ENCODE peak calls at places on chromosomes 16 and 17, in seven cellular contexts. W is HFF-Myc, A is heart left ventricle, P is lower leg skin, H is pancreas, R is GM12865, O is AG04450. D is an unnamed sample.

GRCh38 chr16:13390093-13390985 is 488.9 kb downstream of the SHISA9 start:
- DNase-seq in A (no peak), W (no peak), R (peak), P (no peak), H (no peak), O (no peak), D (no peak)

GRCh38 chr16:71287454-71287853 is 1.7 kb downstream of the CMTR2 start:
- DNase-seq in A (no peak), O (no peak), P (no peak), H (no peak), R (no peak), W (no peak), D (no peak)

GRCh38 chr16:72400257-72401078 is 228.5 kb upstream of the PMFBP1 start:
- DNase-seq in O (peak), A (no peak), W (peak), P (no peak), H (no peak), R (peak), D (peak)

GRCh38 chr17:80474231-80474932 is 2.0 kb downstream of the NPTX1 start:
- DNase-seq in A (no peak), W (peak), P (no peak), O (no peak), H (no peak), R (peak), D (peak)

GRCh38 chr17:18377437-18378204 is at the start of gene EVPLL:
- DNase-seq in P (peak), O (no peak), R (no peak), W (no peak), H (no peak), A (peak), D (no peak)

GRCh38 chr16:28193530-28194423 is 18.0 kb downstream of the XPO6 start:
- DNase-seq in O (peak), H (no peak), W (peak), P (no peak), A (no peak), R (peak), D (peak)

GRCh38 chr17:78650093-78650715 is 73.0 kb upstream of the DNAH17 start:
- DNase-seq in O (no peak), H (no peak), P (no peak), W (no peak), R (no peak), A (no peak), D (no peak)

GRCh38 chr17:70054961-70055360 is 20.1 kb upstream of the KCNJ16 start:
- DNase-seq in O (no peak), R (no peak), P (no peak), W (no peak), H (no peak), A (no peak), D (no peak)

GRCh38 chr16:88539261-88539651 is 30.9 kb upstream of the ZC3H18 start:
- DNase-seq in W (no peak), R (no peak), H (peak), O (no peak), P (no peak), A (no peak), D (no peak)

GRCh38 chr16:55929184-55929583 is 54.0 kb upstream of the CES5A start:
- DNase-seq in O (no peak), P (no peak), W (no peak), R (no peak), A (no peak), H (no peak), D (no peak)

GRCh38 chr17:8705427-8705826 is 39.2 kb downstream of the CCDC42 start:
- DNase-seq in W (no peak), H (no peak), A (no peak), R (no peak), O (no peak), P (peak), D (no peak)

GRCh38 chr16:82034981-82035612 is at the start of gene HSD17B2:
- DNase-seq in A (no peak), W (no peak), H (no peak), O (no peak), P (no peak), R (no peak), D (no peak)

GRCh38 chr16:89052191-89052787 is 41.4 kb upstream of the ACSF3 start:
- DNase-seq in P (no peak), O (no peak), R (no peak), A (peak), H (peak), W (no peak), D (no peak)

GRCh38 chr16:11685844-11686618 is 17.8 kb downstream of the SNN start:
- DNase-seq in W (no peak), O (no peak), H (no peak), R (no peak), P (peak), A (no peak), D (no peak)

GRCh38 chr17:58085039-58085715 is 2.0 kb downstream of the DYNLL2 start:
- DNase-seq in A (no peak), P (no peak), O (no peak), H (peak), W (no peak), R (no peak), D (no peak)

GRCh38 chr17:978110-979093 is 1.2 kb downstream of the NXN start:
- DNase-seq in H (peak), P (no peak), W (no peak), O (no peak), R (no peak), A (peak), D (peak)

GRCh38 chr17:14143678-14144077 is 74.4 kb downstream of the COX10 start:
- DNase-seq in H (peak), W (peak), O (no peak), P (no peak), A (no peak), R (no peak), D (no peak)

GRCh38 chr16:75065149-75065807 is 51.3 kb downstream of the LDHD start:
- DNase-seq in R (no peak), W (no peak), O (no peak), P (no peak), A (no peak), H (no peak), D (peak)

GRCh38 chr16:72666267-72666666 is 381.7 kb downstream of the ZFHX3 start:
- DNase-seq in H (no peak), O (no peak), R (peak), W (no peak), A (no peak), P (no peak), D (no peak)

GRCh38 chr17:17196776-17197175 is 9.4 kb downstream of the PLD6 start:
- DNase-seq in A (no peak), R (no peak), O (no peak), H (no peak), P (no peak), W (no peak), D (no peak)

GRCh38 chr17:2965621-2966275 is 97.7 kb downstream of the OR1D5 start:
- DNase-seq in W (no peak), P (no peak), R (no peak), H (no peak), A (no peak), O (no peak), D (no peak)

GRCh38 chr17:80852476-80853015 is 139.1 kb upstream of the CHMP6 start:
- DNase-seq in O (no peak), R (no peak), H (no peak), P (no peak), A (no peak), W (no peak), D (no peak)

GRCh38 chr17:17420561-17421269 is 56.1 kb upstream of the MED9 start:
- DNase-seq in W (no peak), A (peak), P (peak), R (no peak), H (no peak), O (no peak), D (no peak)

GRCh38 chr17:31488982-31489294 is 97.5 kb downstream of the RAB11FIP4 start:
- DNase-seq in P (no peak), R (no peak), A (no peak), O (no peak), W (no peak), H (peak), D (no peak)

GRCh38 chr16:8962393-8963009 is 1.2 kb downstream of the USP7 start:
- DNase-seq in W (no peak), H (peak), O (no peak), R (peak), P (no peak), A (no peak), D (no peak)

GRCh38 chr17:50461550-50462132 is 7.0 kb downstream of the CHAD start:
- DNase-seq in R (no peak), O (no peak), P (no peak), W (no peak), A (no peak), H (peak), D (no peak)

GRCh38 chr17:71203953-71204352 is 916.9 kb upstream of the SOX9 start:
- DNase-seq in O (no peak), R (no peak), H (no peak), W (no peak), P (no peak), A (no peak), D (no peak)

GRCh38 chr17:7579839-7580630 is 597 bp downstream of the CD68 start:
- DNase-seq in P (no peak), W (no peak), A (no peak), O (no peak), H (no peak), R (no peak), D (peak)

GRCh38 chr17:7577327-7578199 is 1.9 kb upstream of the CD68 start:
- DNase-seq in P (no peak), A (no peak), R (no peak), O (no peak), W (no peak), H (no peak), D (no peak)

GRCh38 chr17:7580631-7581554 is 1.5 kb downstream of the CD68 start:
- DNase-seq in R (peak), O (no peak), P (peak), H (no peak), W (no peak), A (no peak), D (no peak)

GRCh38 chr17:7576432-7576937 is 3.0 kb upstream of the CD68 start:
- DNase-seq in P (no peak), R (no peak), W (no peak), A (no peak), H (no peak), O (no peak), D (no peak)

GRCh38 chr17:7579001-7579838 is at the start of gene CD68:
- DNase-seq in W (peak), O (peak), H (no peak), R (peak), P (peak), A (peak), D (peak)
- H3K4me3 ChIP-seq in W (no peak), O (peak), H (no peak), R (no peak), P (no peak), A (peak), D (no peak)

DNA sequence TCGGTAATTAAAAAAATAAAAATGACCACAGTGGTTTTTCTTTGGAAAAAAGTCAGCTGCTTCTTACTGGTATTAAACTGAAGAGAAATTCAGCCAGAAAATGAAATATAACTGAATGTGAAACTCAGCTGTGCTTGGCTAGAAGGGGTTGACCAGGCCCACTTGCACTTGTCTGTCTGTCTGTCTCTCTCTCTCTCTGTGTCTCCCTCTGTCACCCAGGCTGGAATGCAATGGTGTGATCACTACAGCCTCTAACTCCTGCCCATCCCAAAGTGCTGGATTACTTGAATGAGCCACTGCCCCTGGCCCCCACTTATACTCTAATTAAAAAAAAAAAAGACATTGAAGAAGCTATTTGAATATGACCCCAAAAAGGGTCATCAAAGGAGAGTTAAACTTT is 17.3 kb upstream of the AKAP1 start:
- DNase-seq in R (no peak), H (no peak), O (no peak), W (no peak), P (no peak), A (no peak), D (no peak)
- H3K4me3 ChIP-seq in R (no peak), H (no peak), O (no peak), W (no peak), P (no peak), A (no peak), D (no peak)

DNA sequence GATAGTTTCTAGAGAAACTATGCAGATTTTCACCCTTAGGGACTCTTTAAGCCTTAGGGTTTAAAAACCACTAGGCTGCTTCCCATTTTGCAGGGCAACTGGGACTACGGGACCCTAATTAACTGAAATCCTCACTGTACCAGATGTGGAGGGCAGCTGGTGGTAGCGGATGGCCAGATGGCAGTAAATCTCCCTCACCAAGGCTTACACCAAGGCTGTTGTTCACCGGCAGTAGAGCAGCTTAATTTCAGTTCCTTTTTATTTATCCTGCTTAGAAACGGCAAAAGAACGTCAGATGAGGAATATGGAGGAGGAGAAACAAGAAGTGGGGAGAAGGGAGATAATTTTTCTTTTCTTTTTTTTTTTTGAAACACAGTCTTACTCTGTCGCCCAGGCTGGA is 6.5 kb downstream of the ABHD15 start:
- DNase-seq in W (no peak), H (no peak), R (no peak), O (no peak), P (no peak), A (no peak), D (no peak)
- H3K4me3 ChIP-seq in W (no peak), H (no peak), R (no peak), O (no peak), P (no peak), A (no peak), D (no peak)

DNA sequence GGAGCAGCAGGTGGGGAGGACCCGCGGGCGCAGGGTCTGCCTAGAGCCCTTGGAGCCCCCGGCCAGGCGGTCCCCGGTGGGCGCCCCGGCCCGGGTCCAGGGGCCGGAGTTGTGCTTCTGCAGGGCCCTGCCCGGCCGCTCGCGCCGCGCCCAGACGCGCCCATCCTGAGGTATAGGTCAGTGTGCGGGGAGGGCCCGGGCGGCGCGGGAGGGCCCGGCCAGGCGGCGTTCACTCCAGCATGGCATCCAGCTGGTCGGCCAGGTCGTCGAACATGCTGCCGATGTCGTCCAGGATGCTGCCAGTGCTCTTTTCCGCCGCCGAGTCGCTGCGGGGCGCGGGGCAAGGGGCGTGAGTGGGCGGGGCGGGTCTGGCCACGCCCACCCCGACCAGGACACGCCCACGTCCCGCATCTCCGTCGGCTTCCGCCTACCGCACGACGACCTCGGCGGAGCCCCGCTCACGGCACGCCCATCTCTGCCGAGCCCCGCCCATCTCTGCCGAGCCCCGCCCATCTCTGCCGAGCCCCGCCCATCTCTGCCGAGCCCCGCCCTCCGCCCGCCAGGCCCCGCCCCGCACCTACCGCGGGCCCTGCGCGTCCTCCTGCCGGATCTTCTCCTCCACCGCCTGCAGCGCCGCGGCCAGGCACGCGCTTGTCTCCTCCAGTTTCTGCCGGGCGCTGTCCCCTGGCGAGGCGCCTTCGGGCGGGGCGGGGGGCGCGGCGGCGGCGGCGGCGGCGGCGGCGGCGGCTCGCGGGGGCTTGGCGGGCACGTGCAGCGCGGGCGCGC is 17.9 kb downstream of the CASKIN1 start:
- DNase-seq in H (no peak), A (no peak), W (no peak), R (no peak), P (no peak), O (no peak), D (no peak)
- H3K4me3 ChIP-seq in H (no peak), A (no peak), W (no peak), R (no peak), P (no peak), O (no peak), D (no peak)

GRCh38 chr17:75693500-75694481 is 26.7 kb downstream of the SAP30BP start:
- DNase-seq in P (peak), O (no peak), H (peak), W (peak), R (no peak), A (peak), D (no peak)

GRCh38 chr17:75695141-75695829 is 26.0 kb upstream of the ITGB4 start:
- DNase-seq in O (no peak), W (no peak), H (no peak), R (no peak), A (no peak), P (no peak), D (no peak)

GRCh38 chr17:75694536-75694935 is 26.7 kb upstream of the ITGB4 start:
- DNase-seq in O (no peak), A (peak), H (no peak), W (no peak), P (no peak), R (no peak), D (no peak)

GRCh38 chr17:75697651-75698291 is 23.5 kb upstream of the ITGB4 start:
- DNase-seq in A (peak), P (no peak), R (no peak), W (no peak), H (no peak), O (no peak), D (no peak)

GRCh38 chr17:75695830-75696271 is 25.4 kb upstream of the ITGB4 start:
- DNase-seq in P (no peak), R (no peak), W (no peak), A (peak), H (no peak), O (no peak), D (no peak)
- H3K4me3 ChIP-seq in P (no peak), R (no peak), W (no peak), A (no peak), H (no peak), O (no peak), D (no peak)

DNA sequence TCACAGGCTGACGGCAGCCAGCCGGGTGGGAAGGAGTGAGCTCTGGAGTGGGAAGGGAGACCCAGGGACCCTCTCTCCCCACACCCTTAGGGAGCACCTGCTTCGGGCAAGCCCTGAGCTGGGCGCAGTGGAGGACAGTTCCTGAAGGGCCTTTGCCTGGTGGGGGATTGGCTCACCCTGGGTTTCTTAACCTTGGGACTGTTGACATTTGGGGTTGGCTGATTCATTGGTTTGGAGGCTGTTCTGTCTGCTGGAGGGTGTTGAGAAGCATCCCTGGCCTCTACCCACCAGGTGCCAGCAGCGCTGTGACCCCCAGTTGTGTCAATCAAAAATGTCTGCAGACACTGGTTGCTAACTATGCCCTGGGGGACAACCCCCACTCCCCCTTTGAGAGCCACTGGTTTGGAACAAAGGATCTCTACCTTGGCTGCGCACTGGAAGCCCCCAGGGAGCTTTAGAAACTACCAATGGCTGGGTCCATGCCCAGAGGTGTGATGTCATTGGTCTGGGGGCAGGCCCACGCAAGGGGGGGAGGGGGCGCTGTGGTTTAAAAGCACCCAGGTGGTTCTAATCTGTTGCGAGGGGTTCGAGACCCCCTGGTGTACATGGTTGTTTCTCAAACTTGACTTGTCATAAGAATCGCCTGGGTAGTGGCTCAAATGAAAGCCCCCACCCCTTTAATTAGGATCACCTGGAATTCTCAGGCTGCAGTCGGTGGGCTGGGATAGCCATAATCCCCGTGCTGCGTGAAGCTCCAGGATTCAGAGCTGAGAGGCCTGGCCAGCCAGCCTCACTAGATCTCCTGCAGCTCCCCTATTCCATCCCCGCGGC is 151.9 kb upstream of the GSE1 start:
- DNase-seq in A (no peak), R (no peak), P (no peak), W (no peak), H (no peak), O (peak), D (peak)
- H3K4me3 ChIP-seq in A (peak), R (no peak), P (no peak), W (no peak), H (no peak), O (no peak), D (no peak)

D was measured in HAP-1.